ENCODE peak calls at places on chromosomes 2 and 18, in ten cellular contexts. G is activated gamma-delta T cell treated with Interleukin-2 at 50 U/mL for 16 hours; X is dorsolateral prefrontal cortex; J is naive thymus-derived CD8-positive, alpha-beta T cell; B is HS-5; C is mesendoderm; A is lower leg skin; I is neural progenitor cell; Y is heart left ventricle; M is ACHN. K is an unnamed sample.

GRCh38 chr18:65298422-65298821 is 452.4 kb upstream of the CDH7 start:
- DNase-seq in G (no peak), X (no peak), J (no peak), B (no peak), C (peak), A (no peak), I (no peak), Y (no peak), M (no peak), K (no peak)

GRCh38 chr18:905948-906415 is 1.3 kb downstream of the ADCYAP1 start:
- DNase-seq in G (no peak), X (no peak), J (no peak), B (no peak), C (peak), A (no peak), I (peak), Y (no peak), M (no peak), K (no peak)

GRCh38 chr2:236302555-236302954 is 38.3 kb upstream of the ASB18 start:
- DNase-seq in G (no peak), X (no peak), J (no peak), B (no peak), C (no peak), A (peak), I (no peak), Y (no peak), M (no peak), K (no peak)

GRCh38 chr2:211487746-211488145 is 931.3 kb downstream of the CPS1 start:
- DNase-seq in G (no peak), X (no peak), J (no peak), B (no peak), C (no peak), A (no peak), I (peak), Y (no peak), M (no peak), K (no peak)

GRCh38 chr2:72964146-72964525 is 46.8 kb downstream of the EMX1 start:
- DNase-seq in G (no peak), X (no peak), J (no peak), B (no peak), C (no peak), A (no peak), I (no peak), Y (no peak), M (no peak), K (no peak)

GRCh38 chr2:227363756-227364155 is 15.3 kb downstream of the TM4SF20 start:
- DNase-seq in G (no peak), X (no peak), J (no peak), B (no peak), C (peak), A (no peak), I (no peak), Y (no peak), M (peak), K (no peak)

GRCh38 chr2:46171441-46171953 is 125.7 kb upstream of the EPAS1 start:
- DNase-seq in G (no peak), X (no peak), J (no peak), B (peak), C (peak), A (peak), I (peak), Y (no peak), M (peak), K (no peak)

GRCh38 chr18:59547691-59548182 is 149.5 kb downstream of the CCBE1 start:
- DNase-seq in G (no peak), X (no peak), J (no peak), B (no peak), C (peak), A (no peak), I (peak), Y (no peak), M (peak), K (no peak)

GRCh38 chr2:149261672-149262071 is 68.7 kb upstream of the LYPD6 start:
- DNase-seq in G (no peak), X (no peak), J (no peak), B (no peak), C (no peak), A (no peak), I (no peak), Y (no peak), M (no peak), K (no peak)

GRCh38 chr2:17608251-17608650 is 67.8 kb downstream of the VSNL1 start:
- DNase-seq in G (no peak), X (no peak), J (no peak), B (no peak), C (peak), A (peak), I (no peak), Y (no peak), M (no peak), K (no peak)

GRCh38 chr2:49988816-49989215 is 834.5 kb upstream of the FSHR start:
- DNase-seq in G (no peak), X (no peak), J (no peak), B (no peak), C (no peak), A (no peak), I (no peak), Y (no peak), M (no peak), K (no peak)

GRCh38 chr2:54545700-54546450 is 89.7 kb downstream of the SPTBN1 start:
- DNase-seq in G (no peak), X (no peak), J (no peak), B (no peak), C (no peak), A (no peak), I (no peak), Y (no peak), M (peak), K (no peak)

GRCh38 chr2:221097568-221097915 is 474.6 kb downstream of the EPHA4 start:
- DNase-seq in G (no peak), X (no peak), J (no peak), B (peak), C (peak), A (no peak), I (no peak), Y (no peak), M (peak), K (no peak)

GRCh38 chr18:74370163-74370562 is 54.5 kb downstream of the C18orf63 start:
- DNase-seq in G (no peak), X (no peak), J (no peak), B (no peak), C (no peak), A (no peak), I (no peak), Y (no peak), M (no peak), K (no peak)

GRCh38 chr2:120619579-120619978 is 116.1 kb upstream of the GLI2 start:
- DNase-seq in G (no peak), X (no peak), J (no peak), B (no peak), C (no peak), A (no peak), I (no peak), Y (no peak), M (no peak), K (no peak)

K was measured in frontal cortex.